ENCODE peak calls at places on chromosome 9, in five cellular contexts. N, E, K, Y and H are unnamed samples.

GRCh38 chr9:72427801-72428200 is 62.8 kb upstream of the ZFAND5 start:
- DNase-seq in N (no peak), E (no peak), K (no peak), Y (no peak), H (no peak)

GRCh38 chr9:116451500-116451899 is 235.6 kb upstream of the TRIM32 start:
- DNase-seq in N (no peak), E (no peak), K (no peak), Y (no peak), H (no peak)

GRCh38 chr9:88587182-88587581 is 52.2 kb downstream of the NXNL2 start:
- DNase-seq in N (no peak), E (no peak), K (no peak), Y (no peak), H (no peak)

GRCh38 chr9:34589656-34590375 is at the start of gene CNTFR:
- DNase-seq in N (no peak), E (no peak), K (no peak), Y (peak; percentile 9), H (no peak)

GRCh38 chr9:82549174-82549821 is 513.6 kb downstream of the RASEF start:
- DNase-seq in N (no peak), E (no peak), K (no peak), Y (no peak), H (peak; percentile 50)

GRCh38 chr9:82353631-82354030 is 365.1 kb downstream of the SPATA31D1 start:
- DNase-seq in N (no peak), E (no peak), K (no peak), Y (no peak), H (no peak)

GRCh38 chr9:98726735-98727134 is 18.0 kb upstream of the GABBR2 start:
- DNase-seq in N (peak; percentile 90), E (no peak), K (no peak), Y (peak; percentile 23), H (peak; percentile 8)

GRCh38 chr9:77602852-77603251 is 45.3 kb downstream of the GNA14 start:
- DNase-seq in N (no peak), E (no peak), K (no peak), Y (no peak), H (no peak)

GRCh38 chr9:93066978-93067603 is 8.6 kb downstream of the SUSD3 start:
- DNase-seq in N (no peak), E (no peak), K (no peak), Y (peak; percentile 29), H (no peak)

GRCh38 chr9:15295761-15296405 is 11.1 kb downstream of the TTC39B start:
- DNase-seq in N (peak; percentile 78), E (no peak), K (no peak), Y (peak; percentile 88), H (no peak)

GRCh38 chr9:17531642-17532254 is 47.1 kb upstream of the SH3GL2 start:
- DNase-seq in N (peak; percentile 60), E (no peak), K (peak; percentile 36), Y (peak; percentile 63), H (peak; percentile 51)

GRCh38 chr9:82488702-82489578 is 500.4 kb downstream of the SPATA31D1 start:
- DNase-seq in N (peak; percentile 88), E (no peak), K (no peak), Y (no peak), H (peak; percentile 45)

GRCh38 chr9:16871358-16872151 is 1.1 kb upstream of the BNC2 start:
- DNase-seq in N (peak; percentile 88), E (no peak), K (peak; percentile 42), Y (peak; percentile 73), H (peak; percentile 74)

GRCh38 chr9:74861773-74862172 is 25.9 kb downstream of the TRPM6 start:
- DNase-seq in N (no peak), E (no peak), K (no peak), Y (peak; percentile 6), H (peak; percentile 22)

GRCh38 chr9:114278881-114279570 is 43.9 kb upstream of the ORM1 start:
- DNase-seq in N (peak; percentile 51), E (no peak), K (no peak), Y (peak; percentile 85), H (peak; percentile 40)

GRCh38 chr9:35828716-35829083 is at the start of gene FAM221B:
- DNase-seq in N (no peak), E (no peak), K (peak; percentile 77), Y (no peak), H (peak; percentile 66)

GRCh38 chr9:135040892-135041291 is 46.6 kb upstream of the OLFM1 start:
- DNase-seq in N (no peak), E (no peak), K (no peak), Y (no peak), H (no peak)

GRCh38 chr9:19397845-19398244 is 11.0 kb upstream of the ACER2 start:
- DNase-seq in N (no peak), E (no peak), K (no peak), Y (no peak), H (no peak)

GRCh38 chr9:21455320-21455719 is 15.1 kb downstream of the IFNA1 start:
- DNase-seq in N (peak; percentile 25), E (no peak), K (no peak), Y (peak; percentile 38), H (peak; percentile 72)

GRCh38 chr9:37800631-37801286 is at the start of gene DCAF10:
- DNase-seq in N (peak; percentile 75), E (peak; percentile 58), K (peak; percentile 87), Y (peak; percentile 88), H (peak; percentile 88)

GRCh38 chr9:4301971-4302427 is 2.1 kb upstream of the GLIS3 start:
- DNase-seq in N (peak; percentile 96), E (no peak), K (no peak), Y (peak; percentile 92), H (peak; percentile 25)

GRCh38 chr9:95078934-95079333 is 238.6 kb downstream of the FANCC start:
- DNase-seq in N (no peak), E (no peak), K (no peak), Y (no peak), H (peak; percentile 85)

GRCh38 chr9:126440938-126441337 is 114.3 kb downstream of the MVB12B start:
- DNase-seq in N (no peak), E (no peak), K (peak; percentile 40), Y (no peak), H (no peak)

GRCh38 chr9:70924905-70925547 is 196.4 kb downstream of the TRPM3 start:
- DNase-seq in N (peak; percentile 84), E (no peak), K (peak; percentile 51), Y (peak; percentile 70), H (peak; percentile 75)

GRCh38 chr9:27749838-27750237 is 176.6 kb upstream of the C9orf72 start:
- DNase-seq in N (no peak), E (peak; percentile 69), K (no peak), Y (no peak), H (peak; percentile 78)

GRCh38 chr9:79280691-79281090 is 291.1 kb upstream of the TLE4 start:
- DNase-seq in N (no peak), E (no peak), K (no peak), Y (no peak), H (no peak)

GRCh38 chr9:110844121-110844520 is 175.5 kb downstream of the MUSK start:
- DNase-seq in N (peak; percentile 51), E (no peak), K (no peak), Y (no peak), H (no peak)

GRCh38 chr9:25602366-25603044 is 75.7 kb downstream of the TUSC1 start:
- DNase-seq in N (no peak), E (no peak), K (no peak), Y (no peak), H (peak; percentile 79)

GRCh38 chr9:27437652-27438373 is 86.3 kb upstream of the IFNK start:
- DNase-seq in N (no peak), E (no peak), K (no peak), Y (no peak), H (no peak)

GRCh38 chr9:137314561-137315560 is 12.8 kb upstream of the NRARP start:
- DNase-seq in N (no peak), E (no peak), K (no peak), Y (no peak), H (no peak)

GRCh38 chr9:99056876-99057664 is 47.8 kb upstream of the TGFBR1 start:
- DNase-seq in N (peak; percentile 91), E (no peak), K (no peak), Y (peak; percentile 95), H (no peak)

GRCh38 chr9:133470427-133470924 is 8.4 kb downstream of the SLC2A6 start:
- DNase-seq in N (no peak), E (no peak), K (no peak), Y (no peak), H (no peak)

GRCh38 chr9:133470988-133471387 is 7.9 kb downstream of the SLC2A6 start:
- DNase-seq in N (no peak), E (no peak), K (no peak), Y (no peak), H (no peak)

GRCh38 chr9:133472753-133473378 is 6.0 kb downstream of the SLC2A6 start:
- DNase-seq in N (no peak), E (no peak), K (no peak), Y (no peak), H (no peak)

GRCh38 chr9:133472277-133472645 is 6.6 kb downstream of the SLC2A6 start:
- DNase-seq in N (no peak), E (no peak), K (no peak), Y (no peak), H (no peak)

DNA sequence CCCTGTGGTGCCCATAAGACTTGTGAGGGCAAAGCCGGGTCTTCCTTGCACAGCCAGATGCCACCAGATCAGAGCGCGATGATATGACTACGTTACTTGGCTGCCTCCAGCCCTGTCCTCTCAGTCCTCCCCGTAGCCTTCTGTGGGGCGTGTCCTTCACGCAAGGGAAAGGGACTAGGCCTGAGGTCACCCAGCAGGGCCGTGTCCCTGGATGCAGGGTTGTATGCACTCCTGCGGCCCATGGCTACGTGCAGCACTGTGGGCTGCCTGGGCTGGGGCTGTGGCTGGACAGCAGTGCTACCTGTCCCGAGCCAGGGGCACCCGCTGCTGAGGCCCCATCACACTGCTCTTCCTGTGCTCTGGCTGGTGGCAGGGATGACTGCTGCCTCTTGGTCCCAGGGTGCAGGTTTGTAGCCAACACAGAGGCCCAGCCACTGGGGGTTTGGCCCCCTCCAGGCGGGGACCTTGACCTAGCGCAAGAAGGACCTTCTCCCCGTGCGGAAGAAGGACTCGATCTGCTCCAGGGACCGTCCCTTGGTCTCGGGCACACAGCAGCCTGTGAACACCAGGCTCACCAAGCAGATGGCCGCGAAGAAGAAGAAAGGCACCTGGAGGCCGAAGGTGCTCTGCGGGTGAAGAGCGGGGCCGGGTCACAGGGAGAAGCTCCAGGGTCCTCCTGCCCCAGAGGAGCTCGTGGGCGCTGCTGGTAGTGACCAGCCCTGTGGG is 7.2 kb downstream of the SLC2A6 start:
- DNase-seq in N (no peak), E (no peak), K (no peak), Y (no peak), H (no peak)
- H3K36me3 ChIP-seq in N (peaks cover 3% of the 10 kb centered on the region), E (no peaks in the 10 kb centered on the region), K (peaks cover 15% of the 10 kb centered on the region), Y (peaks cover 49% of the 10 kb centered on the region), H (peaks cover 1% of the 10 kb centered on the region)

GRCh38 chr9:1875921-1876448 is 139.2 kb upstream of the SMARCA2 start:
- DNase-seq in N (no peak), E (no peak), K (no peak), Y (no peak), H (no peak)
- H3K27ac ChIP-seq in N (no peak overlapping the region), E (no peak overlapping the region), K (no peak overlapping the region), Y (no peak overlapping the region), H (no peak overlapping the region)

GRCh38 chr9:97561501-97561900 is 60.0 kb downstream of the TMOD1 start:
- DNase-seq in N (no peak), E (no peak), K (no peak), Y (no peak), H (no peak)
- H2BK15ac ChIP-seq in N (no peak overlapping the region), E (no peak overlapping the region), K (no peak overlapping the region), Y (no peak overlapping the region), H (no peak overlapping the region)

GRCh38 chr9:130970855-130971254 is 31.8 kb upstream of the FIBCD1 start:
- DNase-seq in N (no peak), E (no peak), K (no peak), Y (no peak), H (no peak)
- H3K36me3 ChIP-seq in N (no peaks in the 10 kb centered on the region), E (no peaks in the 10 kb centered on the region), K (no peaks in the 10 kb centered on the region), Y (no peaks in the 10 kb centered on the region), H (no peaks in the 10 kb centered on the region)

GRCh38 chr9:113222482-113222841 is 1.1 kb downstream of the SLC31A1 start:
- DNase-seq in N (peak; percentile 22), E (no peak), K (no peak), Y (peak; percentile 50), H (peak; percentile 15)
- H3K27ac ChIP-seq in N (peak overlapping the region; percentile 84), E (no peak overlapping the region), K (no peak overlapping the region), Y (no peak overlapping the region), H (no peak overlapping the region)